ENCODE peak calls at places on chromosomes 7 and 10, in six cellular contexts. One of them, this sample, is unnamed.

GRCh38 chr10:132925071-132925561 is 17.3 kb downstream of the CFAP46 start:
- DNase-seq in HS-5: no peak
- DNase-seq in GM20000: no peak
- DNase-seq in skeletal muscle cell: no peak
- DNase-seq in bronchial epithelial cell: no peak
- DNase-seq in M059J: no peak
- DNase-seq in this sample: no peak

GRCh38 chr7:66894463-66895080 is 26.5 kb upstream of the TMEM248 start:
- DNase-seq in M059J: peak; percentile 31
- DNase-seq in HS-5: no peak
- DNase-seq in skeletal muscle cell: no peak
- DNase-seq in bronchial epithelial cell: peak; percentile 25
- DNase-seq in GM20000: peak; percentile 23
- DNase-seq in this sample: peak; percentile 14

GRCh38 chr10:100637785-100638184 is 102.0 kb downstream of the HIF1AN start:
- DNase-seq in HS-5: no peak
- DNase-seq in GM20000: no peak
- DNase-seq in skeletal muscle cell: no peak
- DNase-seq in bronchial epithelial cell: no peak
- DNase-seq in M059J: peak; percentile 40
- DNase-seq in this sample: no peak

GRCh38 chr10:61456095-61456789 is 3.1 kb upstream of the TMEM26 start:
- DNase-seq in skeletal muscle cell: no peak
- DNase-seq in HS-5: no peak
- DNase-seq in M059J: peak; percentile 77
- DNase-seq in GM20000: no peak
- DNase-seq in bronchial epithelial cell: no peak
- DNase-seq in this sample: no peak

GRCh38 chr7:55303220-55303619 is 61.9 kb upstream of the LANCL2 start:
- DNase-seq in bronchial epithelial cell: no peak
- DNase-seq in M059J: no peak
- DNase-seq in skeletal muscle cell: no peak
- DNase-seq in GM20000: no peak
- DNase-seq in HS-5: no peak
- DNase-seq in this sample: no peak

GRCh38 chr10:20185116-20185515 is 368.9 kb downstream of the PLXDC2 start:
- DNase-seq in GM20000: no peak
- DNase-seq in M059J: peak; percentile 5
- DNase-seq in HS-5: no peak
- DNase-seq in skeletal muscle cell: no peak
- DNase-seq in bronchial epithelial cell: no peak
- DNase-seq in this sample: no peak

GRCh38 chr10:70963271-70963670 is 74.9 kb upstream of the PCBD1 start:
- DNase-seq in M059J: no peak
- DNase-seq in HS-5: no peak
- DNase-seq in skeletal muscle cell: no peak
- DNase-seq in bronchial epithelial cell: no peak
- DNase-seq in GM20000: no peak
- DNase-seq in this sample: no peak

GRCh38 chr10:130357226-130357625 is 221.0 kb downstream of the GLRX3 start:
- DNase-seq in bronchial epithelial cell: no peak
- DNase-seq in M059J: no peak
- DNase-seq in skeletal muscle cell: no peak
- DNase-seq in GM20000: no peak
- DNase-seq in HS-5: no peak
- DNase-seq in this sample: no peak

GRCh38 chr10:104589871-104590270 is 51.2 kb upstream of the SORCS3 start:
- DNase-seq in GM20000: no peak
- DNase-seq in HS-5: peak; percentile 66
- DNase-seq in bronchial epithelial cell: peak; percentile 76
- DNase-seq in skeletal muscle cell: no peak
- DNase-seq in M059J: peak; percentile 91
- DNase-seq in this sample: peak; percentile 70

GRCh38 chr7:99098824-99099498 is 44.9 kb downstream of the SMURF1 start:
- DNase-seq in skeletal muscle cell: no peak
- DNase-seq in HS-5: no peak
- DNase-seq in GM20000: no peak
- DNase-seq in M059J: peak; percentile 70
- DNase-seq in bronchial epithelial cell: peak; percentile 48
- DNase-seq in this sample: peak; percentile 67

GRCh38 chr7:70477051-70478010 is 654.6 kb upstream of the GALNT17 start:
- DNase-seq in HS-5: no peak
- DNase-seq in bronchial epithelial cell: peak; percentile 80
- DNase-seq in M059J: peak; percentile 27
- DNase-seq in GM20000: no peak
- DNase-seq in skeletal muscle cell: no peak
- DNase-seq in this sample: peak; percentile 46

GRCh38 chr10:27893320-27894014 is 105.4 kb downstream of the ODAD2 start:
- DNase-seq in HS-5: no peak
- DNase-seq in GM20000: no peak
- DNase-seq in skeletal muscle cell: no peak
- DNase-seq in M059J: peak; percentile 65
- DNase-seq in bronchial epithelial cell: peak; percentile 20
- DNase-seq in this sample: peak; percentile 47

GRCh38 chr10:66838656-66839055 is 87.2 kb upstream of the LRRTM3 start:
- DNase-seq in HS-5: no peak
- DNase-seq in GM20000: no peak
- DNase-seq in M059J: peak; percentile 16
- DNase-seq in bronchial epithelial cell: no peak
- DNase-seq in skeletal muscle cell: no peak
- DNase-seq in this sample: no peak

GRCh38 chr7:27661776-27662489 is 750 bp downstream of the HIBADH start:
- DNase-seq in GM20000: peak; percentile 46
- DNase-seq in bronchial epithelial cell: no peak
- DNase-seq in HS-5: no peak
- DNase-seq in M059J: no peak
- DNase-seq in skeletal muscle cell: no peak
- DNase-seq in this sample: peak; percentile 45

This sample was measured in mammary epithelial cell.